ENCODE peak calls at places on chromosomes 3 and 15, in six cellular contexts. T is pancreas; W is CD8-positive, alpha-beta T cell; B is esophagus squamous epithelium; S is WERI-Rb-1; L is kidney. X is an unnamed sample.

GRCh38 chr3:59212128-59212764 is 162.4 kb upstream of the CFAP20DC start:
- DNase-seq in T (no peak), S (no peak), L (no peak), B (no peak), W (no peak), X (no peak)

GRCh38 chr15:89114974-89115373 is 26.7 kb downstream of the ABHD2 start:
- DNase-seq in B (no peak), L (no peak), S (no peak), T (peak), W (no peak), X (no peak)

GRCh38 chr3:146543461-146544012 is 870 bp downstream of the PLSCR1 start:
- DNase-seq in B (no peak), T (peak), L (no peak), S (no peak), W (no peak), X (no peak)

GRCh38 chr3:134144694-134145093 is 106.0 kb downstream of the RYK start:
- DNase-seq in L (no peak), B (no peak), T (no peak), W (no peak), S (no peak), X (no peak)

GRCh38 chr15:70917955-70918354 is 25.3 kb downstream of the LRRC49 start:
- DNase-seq in B (no peak), T (no peak), S (no peak), L (no peak), W (no peak), X (no peak)

GRCh38 chr15:99096173-99096893 is 8.5 kb upstream of the SYNM start:
- DNase-seq in L (no peak), S (no peak), B (no peak), T (no peak), W (peak), X (peak)

GRCh38 chr15:71230303-71230702 is 115.0 kb downstream of the THSD4 start:
- DNase-seq in S (no peak), B (no peak), T (no peak), L (no peak), W (no peak), X (no peak)

GRCh38 chr3:16940769-16941683 is 56.3 kb downstream of the PLCL2 start:
- DNase-seq in L (no peak), B (no peak), S (no peak), T (no peak), W (no peak), X (no peak)

GRCh38 chr3:141828487-141829284 is 47.8 kb upstream of the ATP1B3 start:
- DNase-seq in L (no peak), S (peak), W (no peak), T (peak), B (no peak), X (no peak)

GRCh38 chr3:127224118-127224517 is 31.2 kb downstream of the PRR23E start:
- DNase-seq in S (no peak), L (no peak), W (no peak), B (no peak), T (no peak), X (no peak)

GRCh38 chr3:155859859-155860258 is 5.6 kb upstream of the SLC33A1 start:
- DNase-seq in B (no peak), S (no peak), W (no peak), T (no peak), L (no peak), X (no peak)
- TF ChIP-seq CTCF in B (no peak), S (no peak), W (no peak), T (no peak), L (peak), X (peak)

GRCh38 chr3:98148751-98149150 is 1.5 kb downstream of the OR5H14 start:
- DNase-seq in S (no peak), L (no peak), W (no peak), B (no peak), T (no peak), X (no peak)

GRCh38 chr3:98147179-98147578 is at the start of gene OR5H14:
- DNase-seq in T (no peak), L (no peak), B (no peak), W (no peak), S (no peak), X (no peak)

GRCh38 chr3:98151241-98151640 is 4.0 kb downstream of the OR5H14 start:
- DNase-seq in L (no peak), S (no peak), T (no peak), W (no peak), B (no peak), X (no peak)
- TF ChIP-seq CTCF in L (no peak), S (no peak), T (no peak), W (no peak), B (no peak), X (no peak)

DNA sequence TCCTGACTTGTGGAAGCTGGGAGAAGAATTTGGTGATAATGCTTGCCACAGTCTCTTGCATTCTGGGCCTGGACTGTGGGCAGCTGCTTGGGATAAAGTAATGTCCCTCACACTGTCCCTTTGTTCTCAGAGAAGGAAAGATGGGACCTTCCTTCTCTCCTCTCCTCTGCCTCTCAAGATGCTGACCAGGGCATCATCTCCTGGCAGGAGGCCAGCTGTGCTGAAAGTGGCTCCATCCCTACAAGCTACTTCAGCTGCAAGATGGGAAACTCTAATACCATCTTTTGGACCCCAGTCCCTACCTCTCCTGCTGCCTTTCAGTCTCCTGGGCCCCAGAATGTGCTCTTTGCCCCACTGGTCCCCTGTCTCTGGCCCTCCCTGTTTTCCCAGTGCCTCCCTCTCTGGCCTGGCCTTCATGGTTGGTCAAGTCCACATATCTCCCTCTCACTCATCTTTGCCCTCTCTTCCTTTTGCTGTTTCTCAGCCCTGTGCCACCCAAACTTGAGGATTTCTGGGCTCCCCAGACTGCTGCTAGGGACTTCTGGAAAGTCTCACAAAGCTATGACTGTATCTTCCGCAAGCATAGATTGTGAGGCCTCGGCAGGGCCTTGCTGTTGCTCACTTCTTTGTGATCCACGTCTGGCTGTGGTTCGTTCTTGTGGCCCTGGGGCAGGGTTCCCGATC is 7.1 kb upstream of the SLC6A20 start:
- DNase-seq in L (no peak), S (no peak), B (no peak), W (no peak), T (no peak), X (no peak)
- TF ChIP-seq CTCF in L (no peak), S (no peak), B (no peak), W (no peak), T (no peak), X (no peak)

DNA sequence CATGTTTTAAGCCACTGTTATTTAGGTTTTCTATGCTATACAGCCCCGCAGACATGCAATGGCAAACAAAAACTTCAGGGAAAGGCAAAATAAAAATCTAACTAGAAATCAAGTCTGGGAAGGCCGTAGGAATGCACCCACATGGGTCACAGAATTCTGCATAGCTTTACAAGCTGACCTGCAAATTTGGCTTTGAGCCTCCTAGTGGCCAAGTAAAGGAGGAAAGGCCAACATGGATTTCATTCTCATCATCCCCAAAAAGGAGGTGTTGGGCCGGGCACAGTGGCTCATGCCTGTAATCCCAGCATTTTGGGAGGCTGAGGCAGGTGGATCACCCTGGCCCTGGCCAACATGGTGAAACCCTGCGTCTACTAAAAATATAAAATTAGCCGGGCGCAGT is 124.3 kb downstream of the FBLN2 start:
- DNase-seq in B (no peak), W (no peak), S (no peak), L (no peak), T (no peak), X (no peak)
- TF ChIP-seq CTCF in B (no peak), W (no peak), S (peak), L (no peak), T (no peak), X (no peak)

GRCh38 chr3:157077565-157077991 is 82.4 kb downstream of the CCNL1 start:
- DNase-seq in S (no peak), B (no peak), W (no peak), L (no peak), T (no peak), X (no peak)
- TF ChIP-seq CTCF in S (peak), B (no peak), W (no peak), L (no peak), T (no peak), X (no peak)

GRCh38 chr15:78265137-78265460 is 737 bp downstream of the DNAJA4 start:
- DNase-seq in B (no peak), S (no peak), T (no peak), W (no peak), L (peak), X (no peak)
- TF ChIP-seq CTCF in B (no peak), S (no peak), T (no peak), W (no peak), L (no peak), X (no peak)

GRCh38 chr3:187066228-187066995 is 72.9 kb downstream of the RPL39L start:
- DNase-seq in T (no peak), L (no peak), B (no peak), S (peak), W (peak), X (no peak)
- TF ChIP-seq CTCF in T (no peak), L (peak), B (no peak), S (peak), W (peak), X (no peak)

DNA sequence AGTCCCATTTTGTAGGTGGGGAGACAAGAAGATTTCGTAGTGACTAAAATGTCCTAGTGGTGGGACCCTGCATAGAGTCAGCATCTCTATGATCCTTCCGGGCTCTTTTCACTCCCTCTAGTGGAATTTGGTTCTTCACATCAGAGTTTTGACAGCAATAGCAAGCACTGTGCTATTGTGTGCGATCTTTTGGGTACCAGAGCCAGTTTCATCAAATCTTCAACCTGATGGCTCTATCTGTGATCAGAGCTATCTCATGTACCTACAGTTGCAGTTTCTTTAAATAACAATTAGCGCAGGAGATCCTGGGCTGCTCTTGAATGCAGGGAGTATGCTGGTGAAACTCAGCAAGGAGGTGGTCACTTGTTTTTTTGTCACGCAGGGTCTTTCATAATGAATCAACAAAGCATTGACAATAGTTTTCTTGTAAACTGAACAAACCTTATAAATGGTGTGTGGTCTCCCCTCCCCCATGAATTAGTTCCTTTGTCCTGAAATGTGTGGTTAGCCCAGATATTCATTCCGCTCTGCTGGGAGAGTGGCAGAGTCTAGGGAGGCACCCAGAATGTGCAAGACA is 257.2 kb upstream of the SOX2 start:
- DNase-seq in L (no peak), B (no peak), S (no peak), T (no peak), W (no peak), X (no peak)
- TF ChIP-seq CTCF in L (no peak), B (no peak), S (no peak), T (no peak), W (no peak), X (no peak)

DNA sequence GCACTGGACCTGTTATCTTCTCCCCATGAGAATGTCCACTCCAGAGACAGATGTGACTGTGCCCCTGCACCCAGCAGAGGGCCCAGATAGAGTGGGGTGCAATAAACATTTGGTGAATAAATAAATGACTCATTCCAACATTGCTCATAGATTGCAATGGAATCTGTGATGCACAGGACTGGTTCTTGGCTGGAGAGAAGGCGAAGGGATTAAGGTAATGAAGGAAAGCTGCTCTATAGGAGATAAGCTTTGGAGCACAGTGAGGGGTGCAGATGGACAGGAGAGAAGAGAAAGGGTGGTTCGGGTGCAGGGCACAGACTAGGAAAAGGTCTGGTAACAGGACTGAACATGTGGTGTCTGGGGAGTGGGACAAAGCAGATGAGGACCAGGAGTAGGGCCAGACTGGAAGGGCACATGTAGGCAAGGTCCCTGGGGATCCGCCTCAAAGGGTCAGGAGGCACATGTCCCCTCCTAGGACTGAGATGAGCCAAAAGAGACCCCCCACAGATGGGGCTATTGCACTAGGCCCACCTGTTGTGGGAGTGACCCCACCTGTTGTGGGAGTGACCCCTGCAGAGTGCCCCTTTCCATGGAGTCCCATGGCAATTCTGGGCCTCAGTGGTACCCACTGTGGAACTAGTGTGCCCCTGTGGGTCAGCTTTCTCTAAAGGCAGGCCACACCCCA is 17.5 kb upstream of the POC1A start:
- DNase-seq in S (peak), L (no peak), B (no peak), T (no peak), W (no peak), X (no peak)
- TF ChIP-seq CTCF in S (no peak), L (no peak), B (no peak), T (no peak), W (no peak), X (no peak)

GRCh38 chr3:140334105-140334504 is 343.8 kb upstream of the TRIM42 start:
- DNase-seq in B (no peak), L (no peak), S (no peak), W (no peak), T (no peak), X (no peak)

GRCh38 chr3:140338916-140339315 is 338.9 kb upstream of the TRIM42 start:
- DNase-seq in W (no peak), S (peak), L (no peak), T (no peak), B (no peak), X (no peak)

GRCh38 chr3:140334530-140334929 is 343.3 kb upstream of the TRIM42 start:
- DNase-seq in S (no peak), L (no peak), T (no peak), B (no peak), W (no peak), X (no peak)
- TF ChIP-seq CTCF in S (no peak), L (no peak), T (no peak), B (no peak), W (no peak), X (no peak)

X was measured in natural killer cell.